ENCODE peak calls at places on chromosomes 13 and 19, in four cellular contexts. O, N, W and Z are unnamed samples.

GRCh38 chr13:60583911-60584753 is 187.1 kb downstream of the TDRD3 start:
- DNase-seq in O (no peak), N (peak; percentile 7), W (no peak), Z (no peak)

GRCh38 chr13:38879278-38879677 is 111.4 kb downstream of the STOML3 start:
- DNase-seq in O (no peak), N (no peak), W (peak; percentile 67), Z (peak; percentile 57)

GRCh38 chr19:57786906-57787305 is 17.4 kb downstream of the ZNF586 start:
- DNase-seq in O (no peak), N (no peak), W (no peak), Z (no peak)

GRCh38 chr19:48540110-48540509 is 11.9 kb upstream of the SULT2B1 start:
- DNase-seq in O (no peak), N (no peak), W (no peak), Z (no peak)

GRCh38 chr19:44113784-44114390 is 688 bp downstream of the ZNF225 start:
- DNase-seq in O (no peak), N (no peak), W (no peak), Z (no peak)

GRCh38 chr13:40764587-40765403 is 6.2 kb downstream of the MRPS31 start:
- DNase-seq in O (no peak), N (peak; percentile 67), W (peak; percentile 41), Z (no peak)

GRCh38 chr19:21202865-21203494 is 61.1 kb downstream of the ZNF431 start:
- DNase-seq in O (peak; percentile 25), N (peak; percentile 24), W (peak; percentile 2), Z (peak; percentile 4)

GRCh38 chr19:16373989-16374388 is 49.4 kb downstream of the KLF2 start:
- DNase-seq in O (no peak), N (no peak), W (no peak), Z (no peak)

GRCh38 chr13:96925466-96925865 is 68.8 kb downstream of the OXGR1 start:
- DNase-seq in O (no peak), N (no peak), W (no peak), Z (no peak)

GRCh38 chr13:73496711-73497110 is 437.9 kb downstream of the KLF5 start:
- DNase-seq in O (no peak), N (no peak), W (no peak), Z (no peak)

GRCh38 chr19:23547816-23548430 is 139.1 kb downstream of the ZNF675 start:
- DNase-seq in O (no peak), N (no peak), W (no peak), Z (no peak)

GRCh38 chr19:27746691-27747380 is 1466.1 kb downstream of the UQCRFS1 start:
- DNase-seq in O (no peak), N (no peak), W (no peak), Z (peak; percentile 23)

GRCh38 chr13:40236566-40237168 is 429.8 kb downstream of the FOXO1 start:
- DNase-seq in O (no peak), N (no peak), W (no peak), Z (no peak)

GRCh38 chr19:19606021-19606420 is 12.5 kb downstream of the PBX4 start:
- DNase-seq in O (peak; percentile 59), N (peak; percentile 36), W (peak; percentile 83), Z (no peak)

GRCh38 chr19:16571283-16571682 is 932 bp downstream of the SLC35E1 start:
- DNase-seq in O (no peak), N (no peak), W (no peak), Z (no peak)

GRCh38 chr13:46386996-46387851 is at the start of gene RUBCNL:
- DNase-seq in O (peak; percentile 13), N (peak; percentile 20), W (peak; percentile 56), Z (no peak)

GRCh38 chr13:113882266-113882627 is 18.4 kb upstream of the GAS6 start:
- DNase-seq in O (no peak), N (no peak), W (no peak), Z (peak; percentile 69)

GRCh38 chr13:31214379-31214778 is 14.6 kb downstream of the B3GLCT start:
- DNase-seq in O (no peak), N (no peak), W (no peak), Z (no peak)

GRCh38 chr19:18419195-18419698 is at the start of gene SSBP4:
- DNase-seq in O (peak; percentile 69), N (peak; percentile 61), W (no peak), Z (peak; percentile 86)

GRCh38 chr19:51354742-51355148 is 11.4 kb downstream of the ETFB start:
- DNase-seq in O (peak; percentile 59), N (peak; percentile 37), W (no peak), Z (no peak)

GRCh38 chr19:38661166-38661565 is 13.7 kb downstream of the ACTN4 start:
- DNase-seq in O (no peak), N (no peak), W (no peak), Z (no peak)

GRCh38 chr19:13764821-13765394 is 586 bp downstream of the MRI1 start:
- DNase-seq in O (peak; percentile 38), N (peak; percentile 40), W (no peak), Z (peak; percentile 33)

GRCh38 chr13:20198781-20199180 is 6.0 kb upstream of the GJB2 start:
- DNase-seq in O (no peak), N (no peak), W (peak; percentile 81), Z (no peak)

GRCh38 chr19:17209126-17210036 is 5.8 kb upstream of the USE1 start:
- DNase-seq in O (no peak), N (peak; percentile 42), W (no peak), Z (peak; percentile 62)

GRCh38 chr19:7287716-7288115 is 6.5 kb downstream of the INSR start:
- DNase-seq in O (no peak), N (no peak), W (peak; percentile 94), Z (no peak)

GRCh38 chr19:41620171-41620570 is 6.7 kb downstream of the CEACAM4 start:
- DNase-seq in O (no peak), N (no peak), W (no peak), Z (no peak)

GRCh38 chr19:47226426-47227346 is 4.3 kb downstream of the BBC3 start:
- DNase-seq in O (peak; percentile 43), N (peak; percentile 41), W (peak; percentile 63), Z (peak; percentile 71)